ENCODE peak calls at places on chromosome 6, in seven cellular contexts. One of them, this sample, is unnamed.

GRCh38 chr6:73354389-73354651 is 244 bp upstream of the DPPA5 start:
- DNase-seq in NCI-H774: no peak
- DNase-seq in stimulated activated CD4-positive, alpha-beta T cell treated with anti-CD3 and anti-CD28 coated beads, Interleukin-15, amount 100 ng/mL, for 24 hours: no peak
- DNase-seq in OCI-LY7: no peak
- DNase-seq in upper lobe of right lung: no peak
- DNase-seq in right cardiac atrium: no peak
- DNase-seq in mucosa of descending colon: no peak
- DNase-seq in this sample: no peak

GRCh38 chr6:89992818-89993217 is 98.5 kb downstream of the GJA10 start:
- DNase-seq in NCI-H774: no peak
- DNase-seq in stimulated activated CD4-positive, alpha-beta T cell treated with anti-CD3 and anti-CD28 coated beads, Interleukin-15, amount 100 ng/mL, for 24 hours: no peak
- DNase-seq in OCI-LY7: no peak
- DNase-seq in upper lobe of right lung: no peak
- DNase-seq in right cardiac atrium: no peak
- DNase-seq in mucosa of descending colon: peak
- DNase-seq in this sample: no peak

GRCh38 chr6:111087871-111088667 is 766 bp downstream of the SLC16A10 start:
- DNase-seq in NCI-H774: no peak
- DNase-seq in stimulated activated CD4-positive, alpha-beta T cell treated with anti-CD3 and anti-CD28 coated beads, Interleukin-15, amount 100 ng/mL, for 24 hours: peak
- DNase-seq in OCI-LY7: no peak
- DNase-seq in upper lobe of right lung: peak
- DNase-seq in right cardiac atrium: peak
- DNase-seq in mucosa of descending colon: peak
- DNase-seq in this sample: peak

GRCh38 chr6:153032255-153032882 is 29.9 kb upstream of the MTRF1L start:
- DNase-seq in NCI-H774: peak
- DNase-seq in stimulated activated CD4-positive, alpha-beta T cell treated with anti-CD3 and anti-CD28 coated beads, Interleukin-15, amount 100 ng/mL, for 24 hours: no peak
- DNase-seq in OCI-LY7: peak
- DNase-seq in upper lobe of right lung: no peak
- DNase-seq in right cardiac atrium: no peak
- DNase-seq in mucosa of descending colon: no peak
- DNase-seq in this sample: peak

GRCh38 chr6:43772571-43773049 is 2.6 kb downstream of the VEGFA start:
- DNase-seq in NCI-H774: no peak
- DNase-seq in stimulated activated CD4-positive, alpha-beta T cell treated with anti-CD3 and anti-CD28 coated beads, Interleukin-15, amount 100 ng/mL, for 24 hours: peak
- DNase-seq in OCI-LY7: peak
- DNase-seq in upper lobe of right lung: no peak
- DNase-seq in right cardiac atrium: peak
- DNase-seq in mucosa of descending colon: no peak
- DNase-seq in this sample: no peak

GRCh38 chr6:7479801-7480266 is 61.6 kb upstream of the DSP start:
- DNase-seq in NCI-H774: no peak
- DNase-seq in stimulated activated CD4-positive, alpha-beta T cell treated with anti-CD3 and anti-CD28 coated beads, Interleukin-15, amount 100 ng/mL, for 24 hours: no peak
- DNase-seq in OCI-LY7: no peak
- DNase-seq in upper lobe of right lung: no peak
- DNase-seq in right cardiac atrium: no peak
- DNase-seq in mucosa of descending colon: peak
- DNase-seq in this sample: no peak

GRCh38 chr6:45655630-45656422 is 278.1 kb upstream of the SUPT3H start:
- DNase-seq in NCI-H774: no peak
- DNase-seq in stimulated activated CD4-positive, alpha-beta T cell treated with anti-CD3 and anti-CD28 coated beads, Interleukin-15, amount 100 ng/mL, for 24 hours: no peak
- DNase-seq in OCI-LY7: no peak
- DNase-seq in upper lobe of right lung: no peak
- DNase-seq in right cardiac atrium: no peak
- DNase-seq in mucosa of descending colon: no peak
- DNase-seq in this sample: no peak

GRCh38 chr6:144585217-144585814 is 300.2 kb downstream of the UTRN start:
- DNase-seq in NCI-H774: peak
- DNase-seq in stimulated activated CD4-positive, alpha-beta T cell treated with anti-CD3 and anti-CD28 coated beads, Interleukin-15, amount 100 ng/mL, for 24 hours: no peak
- DNase-seq in OCI-LY7: peak
- DNase-seq in upper lobe of right lung: no peak
- DNase-seq in right cardiac atrium: no peak
- DNase-seq in mucosa of descending colon: peak
- DNase-seq in this sample: peak

GRCh38 chr6:7624781-7625710 is 35.0 kb downstream of the SNRNP48 start:
- DNase-seq in NCI-H774: no peak
- DNase-seq in stimulated activated CD4-positive, alpha-beta T cell treated with anti-CD3 and anti-CD28 coated beads, Interleukin-15, amount 100 ng/mL, for 24 hours: no peak
- DNase-seq in OCI-LY7: no peak
- DNase-seq in upper lobe of right lung: no peak
- DNase-seq in right cardiac atrium: no peak
- DNase-seq in mucosa of descending colon: no peak
- DNase-seq in this sample: peak

GRCh38 chr6:105300090-105300489 is 102.8 kb downstream of the PREP start:
- DNase-seq in NCI-H774: no peak
- DNase-seq in stimulated activated CD4-positive, alpha-beta T cell treated with anti-CD3 and anti-CD28 coated beads, Interleukin-15, amount 100 ng/mL, for 24 hours: no peak
- DNase-seq in OCI-LY7: no peak
- DNase-seq in upper lobe of right lung: no peak
- DNase-seq in right cardiac atrium: no peak
- DNase-seq in mucosa of descending colon: no peak
- DNase-seq in this sample: no peak

GRCh38 chr6:116557863-116558262 is 4.3 kb downstream of the CALHM4 start:
- DNase-seq in NCI-H774: no peak
- DNase-seq in stimulated activated CD4-positive, alpha-beta T cell treated with anti-CD3 and anti-CD28 coated beads, Interleukin-15, amount 100 ng/mL, for 24 hours: no peak
- DNase-seq in OCI-LY7: no peak
- DNase-seq in upper lobe of right lung: no peak
- DNase-seq in right cardiac atrium: no peak
- DNase-seq in mucosa of descending colon: peak
- DNase-seq in this sample: peak

GRCh38 chr6:150491796-150492142 is 107.9 kb upstream of the PLEKHG1 start:
- DNase-seq in NCI-H774: no peak
- DNase-seq in stimulated activated CD4-positive, alpha-beta T cell treated with anti-CD3 and anti-CD28 coated beads, Interleukin-15, amount 100 ng/mL, for 24 hours: no peak
- DNase-seq in OCI-LY7: no peak
- DNase-seq in upper lobe of right lung: no peak
- DNase-seq in right cardiac atrium: no peak
- DNase-seq in mucosa of descending colon: no peak
- DNase-seq in this sample: no peak

GRCh38 chr6:34810936-34811632 is 19.2 kb downstream of the BLTP3A start:
- DNase-seq in NCI-H774: no peak
- DNase-seq in stimulated activated CD4-positive, alpha-beta T cell treated with anti-CD3 and anti-CD28 coated beads, Interleukin-15, amount 100 ng/mL, for 24 hours: peak
- DNase-seq in OCI-LY7: no peak
- DNase-seq in upper lobe of right lung: no peak
- DNase-seq in right cardiac atrium: no peak
- DNase-seq in mucosa of descending colon: peak
- DNase-seq in this sample: no peak

GRCh38 chr6:56899311-56899710 is 55.6 kb upstream of the BEND6 start:
- DNase-seq in NCI-H774: no peak
- DNase-seq in stimulated activated CD4-positive, alpha-beta T cell treated with anti-CD3 and anti-CD28 coated beads, Interleukin-15, amount 100 ng/mL, for 24 hours: no peak
- DNase-seq in OCI-LY7: no peak
- DNase-seq in upper lobe of right lung: no peak
- DNase-seq in right cardiac atrium: no peak
- DNase-seq in mucosa of descending colon: no peak
- DNase-seq in this sample: no peak

GRCh38 chr6:25061289-25061945 is 125.7 kb upstream of the RIPOR2 start:
- DNase-seq in NCI-H774: no peak
- DNase-seq in stimulated activated CD4-positive, alpha-beta T cell treated with anti-CD3 and anti-CD28 coated beads, Interleukin-15, amount 100 ng/mL, for 24 hours: no peak
- DNase-seq in OCI-LY7: no peak
- DNase-seq in upper lobe of right lung: no peak
- DNase-seq in right cardiac atrium: peak
- DNase-seq in mucosa of descending colon: no peak
- DNase-seq in this sample: no peak

GRCh38 chr6:163751032-163751525 is 336.6 kb downstream of the QKI start:
- DNase-seq in NCI-H774: no peak
- DNase-seq in stimulated activated CD4-positive, alpha-beta T cell treated with anti-CD3 and anti-CD28 coated beads, Interleukin-15, amount 100 ng/mL, for 24 hours: peak
- DNase-seq in OCI-LY7: no peak
- DNase-seq in upper lobe of right lung: peak
- DNase-seq in right cardiac atrium: peak
- DNase-seq in mucosa of descending colon: no peak
- DNase-seq in this sample: no peak

GRCh38 chr6:10482636-10483257 is 38.4 kb upstream of the GCNT2 start:
- DNase-seq in NCI-H774: no peak
- DNase-seq in stimulated activated CD4-positive, alpha-beta T cell treated with anti-CD3 and anti-CD28 coated beads, Interleukin-15, amount 100 ng/mL, for 24 hours: no peak
- DNase-seq in OCI-LY7: no peak
- DNase-seq in upper lobe of right lung: no peak
- DNase-seq in right cardiac atrium: no peak
- DNase-seq in mucosa of descending colon: no peak
- DNase-seq in this sample: no peak

GRCh38 chr6:31729979-31730630 is 1.0 kb upstream of the DDAH2 start:
- DNase-seq in NCI-H774: peak
- DNase-seq in stimulated activated CD4-positive, alpha-beta T cell treated with anti-CD3 and anti-CD28 coated beads, Interleukin-15, amount 100 ng/mL, for 24 hours: peak
- DNase-seq in OCI-LY7: peak
- DNase-seq in upper lobe of right lung: peak
- DNase-seq in right cardiac atrium: peak
- DNase-seq in mucosa of descending colon: peak
- DNase-seq in this sample: peak

GRCh38 chr6:88164061-88164460 is 2.1 kb downstream of the CNR1 start:
- DNase-seq in NCI-H774: no peak
- DNase-seq in stimulated activated CD4-positive, alpha-beta T cell treated with anti-CD3 and anti-CD28 coated beads, Interleukin-15, amount 100 ng/mL, for 24 hours: no peak
- DNase-seq in OCI-LY7: peak
- DNase-seq in upper lobe of right lung: no peak
- DNase-seq in right cardiac atrium: no peak
- DNase-seq in mucosa of descending colon: no peak
- DNase-seq in this sample: no peak

GRCh38 chr6:41917528-41917927 is 3.4 kb downstream of the MED20 start:
- DNase-seq in NCI-H774: no peak
- DNase-seq in stimulated activated CD4-positive, alpha-beta T cell treated with anti-CD3 and anti-CD28 coated beads, Interleukin-15, amount 100 ng/mL, for 24 hours: peak
- DNase-seq in OCI-LY7: no peak
- DNase-seq in upper lobe of right lung: no peak
- DNase-seq in right cardiac atrium: no peak
- DNase-seq in mucosa of descending colon: no peak
- DNase-seq in this sample: no peak

GRCh38 chr6:43149260-43149659 is 21.8 kb upstream of the SRF start:
- DNase-seq in NCI-H774: no peak
- DNase-seq in stimulated activated CD4-positive, alpha-beta T cell treated with anti-CD3 and anti-CD28 coated beads, Interleukin-15, amount 100 ng/mL, for 24 hours: no peak
- DNase-seq in OCI-LY7: no peak
- DNase-seq in upper lobe of right lung: no peak
- DNase-seq in right cardiac atrium: peak
- DNase-seq in mucosa of descending colon: no peak
- DNase-seq in this sample: no peak

GRCh38 chr6:84193140-84193708 is 34.2 kb downstream of the CEP162 start:
- DNase-seq in NCI-H774: no peak
- DNase-seq in stimulated activated CD4-positive, alpha-beta T cell treated with anti-CD3 and anti-CD28 coated beads, Interleukin-15, amount 100 ng/mL, for 24 hours: no peak
- DNase-seq in OCI-LY7: no peak
- DNase-seq in upper lobe of right lung: no peak
- DNase-seq in right cardiac atrium: no peak
- DNase-seq in mucosa of descending colon: no peak
- DNase-seq in this sample: no peak

GRCh38 chr6:4944325-4944724 is 59.5 kb downstream of the RPP40 start:
- DNase-seq in NCI-H774: no peak
- DNase-seq in stimulated activated CD4-positive, alpha-beta T cell treated with anti-CD3 and anti-CD28 coated beads, Interleukin-15, amount 100 ng/mL, for 24 hours: no peak
- DNase-seq in OCI-LY7: no peak
- DNase-seq in upper lobe of right lung: no peak
- DNase-seq in right cardiac atrium: no peak
- DNase-seq in mucosa of descending colon: no peak
- DNase-seq in this sample: no peak

GRCh38 chr6:155147958-155148663 is 115.7 kb upstream of the CLDN20 start:
- DNase-seq in NCI-H774: no peak
- DNase-seq in stimulated activated CD4-positive, alpha-beta T cell treated with anti-CD3 and anti-CD28 coated beads, Interleukin-15, amount 100 ng/mL, for 24 hours: no peak
- DNase-seq in OCI-LY7: no peak
- DNase-seq in upper lobe of right lung: no peak
- DNase-seq in right cardiac atrium: no peak
- DNase-seq in mucosa of descending colon: no peak
- DNase-seq in this sample: no peak

GRCh38 chr6:170095273-170095976 is 195.5 kb downstream of the DLL1 start:
- DNase-seq in NCI-H774: no peak
- DNase-seq in stimulated activated CD4-positive, alpha-beta T cell treated with anti-CD3 and anti-CD28 coated beads, Interleukin-15, amount 100 ng/mL, for 24 hours: no peak
- DNase-seq in OCI-LY7: no peak
- DNase-seq in upper lobe of right lung: peak
- DNase-seq in right cardiac atrium: peak
- DNase-seq in mucosa of descending colon: no peak
- DNase-seq in this sample: no peak

GRCh38 chr6:128310061-128310460 is 210.3 kb downstream of the PTPRK start:
- DNase-seq in NCI-H774: no peak
- DNase-seq in stimulated activated CD4-positive, alpha-beta T cell treated with anti-CD3 and anti-CD28 coated beads, Interleukin-15, amount 100 ng/mL, for 24 hours: no peak
- DNase-seq in OCI-LY7: no peak
- DNase-seq in upper lobe of right lung: no peak
- DNase-seq in right cardiac atrium: no peak
- DNase-seq in mucosa of descending colon: no peak
- DNase-seq in this sample: no peak

GRCh38 chr6:53647437-53648094 is 18.0 kb downstream of the KLHL31 start:
- DNase-seq in NCI-H774: no peak
- DNase-seq in stimulated activated CD4-positive, alpha-beta T cell treated with anti-CD3 and anti-CD28 coated beads, Interleukin-15, amount 100 ng/mL, for 24 hours: peak
- DNase-seq in OCI-LY7: peak
- DNase-seq in upper lobe of right lung: no peak
- DNase-seq in right cardiac atrium: no peak
- DNase-seq in mucosa of descending colon: peak
- DNase-seq in this sample: no peak

GRCh38 chr6:7707787-7708186 is 18.1 kb upstream of the BMP6 start:
- DNase-seq in NCI-H774: no peak
- DNase-seq in stimulated activated CD4-positive, alpha-beta T cell treated with anti-CD3 and anti-CD28 coated beads, Interleukin-15, amount 100 ng/mL, for 24 hours: no peak
- DNase-seq in OCI-LY7: no peak
- DNase-seq in upper lobe of right lung: no peak
- DNase-seq in right cardiac atrium: no peak
- DNase-seq in mucosa of descending colon: no peak
- DNase-seq in this sample: no peak

GRCh38 chr6:14442250-14442649 is 324.7 kb downstream of the CD83 start:
- DNase-seq in NCI-H774: no peak
- DNase-seq in stimulated activated CD4-positive, alpha-beta T cell treated with anti-CD3 and anti-CD28 coated beads, Interleukin-15, amount 100 ng/mL, for 24 hours: no peak
- DNase-seq in OCI-LY7: no peak
- DNase-seq in upper lobe of right lung: no peak
- DNase-seq in right cardiac atrium: peak
- DNase-seq in mucosa of descending colon: no peak
- DNase-seq in this sample: no peak

GRCh38 chr6:99613705-99614429 is 7.2 kb downstream of the PRDM13 start:
- DNase-seq in NCI-H774: peak
- DNase-seq in stimulated activated CD4-positive, alpha-beta T cell treated with anti-CD3 and anti-CD28 coated beads, Interleukin-15, amount 100 ng/mL, for 24 hours: no peak
- DNase-seq in OCI-LY7: peak
- DNase-seq in upper lobe of right lung: no peak
- DNase-seq in right cardiac atrium: peak
- DNase-seq in mucosa of descending colon: no peak
- DNase-seq in this sample: peak

GRCh38 chr6:152206072-152206818 is 398.8 kb downstream of the ESR1 start:
- DNase-seq in NCI-H774: no peak
- DNase-seq in stimulated activated CD4-positive, alpha-beta T cell treated with anti-CD3 and anti-CD28 coated beads, Interleukin-15, amount 100 ng/mL, for 24 hours: peak
- DNase-seq in OCI-LY7: peak
- DNase-seq in upper lobe of right lung: no peak
- DNase-seq in right cardiac atrium: peak
- DNase-seq in mucosa of descending colon: peak
- DNase-seq in this sample: no peak

This sample was measured in NCI-H345.